ENCODE peak calls at places on chromosomes 7 and 10, in five cellular contexts. E is effector memory CD4-positive, alpha-beta T cell; I is GM23338; J is CD8-positive, alpha-beta T cell; G is GM23248. S is an unnamed sample.

GRCh38 chr7:4470246-4470645 is 211.8 kb upstream of the FOXK1 start:
- DNase-seq in I (peak; percentile 63), E (no peak), J (no peak), G (no peak), S (no peak)

GRCh38 chr7:50644586-50644985 is 79.4 kb upstream of the DDC start:
- DNase-seq in G (no peak), J (no peak), E (no peak), I (no peak), S (no peak)

GRCh38 chr7:74288034-74288881 is 949 bp upstream of the CLIP2 start:
- DNase-seq in J (no peak), G (peak; percentile 36), E (no peak), I (peak; percentile 43), S (no peak)

GRCh38 chr7:101164071-101164840 is 1.1 kb downstream of the VGF start:
- DNase-seq in J (no peak), I (peak; percentile 83), G (peak; percentile 86), E (no peak), S (no peak)

GRCh38 chr10:3783313-3783689 is 1.7 kb downstream of the KLF6 start:
- DNase-seq in I (peak; percentile 69), E (peak; percentile 57), J (no peak), G (peak; percentile 84), S (no peak)

GRCh38 chr10:45420453-45421192 is 46.6 kb downstream of the ALOX5 start:
- DNase-seq in E (peak; percentile 22), G (peak; percentile 32), I (no peak), J (peak; percentile 42), S (peak; percentile 77)

GRCh38 chr10:20485554-20485953 is 411.6 kb downstream of the NEBL start:
- DNase-seq in J (no peak), I (no peak), G (no peak), E (no peak), S (no peak)

GRCh38 chr10:98323221-98324164 is 55.5 kb upstream of the LOXL4 start:
- DNase-seq in I (no peak), G (peak; percentile 98), J (no peak), E (no peak), S (no peak)

GRCh38 chr10:53930648-53931047 is 870.4 kb downstream of the PCDH15 start:
- DNase-seq in J (no peak), G (no peak), E (no peak), I (no peak), S (no peak)

GRCh38 chr7:108114117-108114841 is 15.9 kb downstream of the LAMB4 start:
- DNase-seq in G (no peak), E (no peak), I (peak; percentile 81), J (no peak), S (no peak)

GRCh38 chr7:94056796-94057207 is 52.6 kb upstream of the BET1 start:
- DNase-seq in G (peak; percentile 90), E (no peak), J (no peak), I (peak; percentile 13), S (no peak)

GRCh38 chr7:11335951-11336350 is 362.3 kb downstream of the PHF14 start:
- DNase-seq in G (no peak), E (no peak), I (no peak), J (no peak), S (no peak)

GRCh38 chr7:117230276-117231046 is 92.4 kb downstream of the WNT2 start:
- DNase-seq in E (no peak), J (no peak), G (peak; percentile 74), I (no peak), S (no peak)

GRCh38 chr7:55133630-55134392 is 115.0 kb downstream of the EGFR start:
- DNase-seq in G (peak; percentile 99), E (no peak), J (no peak), I (no peak), S (no peak)

GRCh38 chr7:151951672-151952338 is 4.4 kb upstream of the GALNTL5 start:
- DNase-seq in I (no peak), G (no peak), J (no peak), E (no peak), S (no peak)

GRCh38 chr7:140403878-140404564 is at the start of gene RAB19:
- DNase-seq in I (peak; percentile 92), G (no peak), J (peak; percentile 41), E (peak; percentile 31), S (no peak)

GRCh38 chr10:116889066-116889465 is 39.8 kb downstream of the ENO4 start:
- DNase-seq in J (no peak), E (no peak), G (no peak), I (no peak), S (no peak)

GRCh38 chr7:140261522-140261921 is 84.7 kb upstream of the KDM7A start:
- DNase-seq in E (no peak), I (no peak), G (no peak), J (no peak), S (no peak)

GRCh38 chr10:13816195-13816926 is 229.6 kb downstream of the PRPF18 start:
- DNase-seq in J (no peak), I (no peak), E (no peak), G (peak; percentile 10), S (no peak)

GRCh38 chr10:14345262-14345661 is 14.5 kb upstream of the FRMD4A start:
- DNase-seq in G (no peak), E (no peak), J (no peak), I (no peak), S (no peak)

GRCh38 chr7:26620352-26620751 is 244.0 kb downstream of the SKAP2 start:
- DNase-seq in G (no peak), I (peak; percentile 81), J (no peak), E (no peak), S (no peak)

DNA sequence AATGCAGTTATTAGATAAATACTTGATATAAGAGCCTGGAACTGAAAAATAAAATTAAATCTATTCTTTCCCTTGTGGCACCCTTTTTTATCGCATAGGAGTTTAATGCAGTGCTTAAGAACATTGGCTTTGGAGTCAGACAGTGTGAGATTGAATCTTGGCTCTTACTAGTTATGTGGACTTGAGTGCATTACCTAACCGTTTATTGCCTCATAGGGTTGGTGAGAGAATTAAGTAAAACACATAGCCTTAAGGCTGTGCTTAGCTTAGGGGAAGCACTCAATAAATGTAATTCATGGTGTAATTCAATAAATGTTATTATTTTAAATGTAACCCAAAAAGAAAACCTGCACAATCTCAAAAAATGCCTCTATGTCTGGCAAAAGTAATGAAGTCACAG is 2.6 kb downstream of the STK17A start:
- DNase-seq in G (peak; percentile 83), J (no peak), I (no peak), E (no peak), S (no peak)
- H3K4me3 ChIP-seq in G (peak overlapping the region; percentile 98), J (peak overlapping the region; percentile 87), I (no peak overlapping the region), E (peak overlapping the region; percentile 91), S (peak overlapping the region; percentile 100)

GRCh38 chr10:132540456-132540855 is 2.9 kb downstream of the INPP5A start:
- DNase-seq in J (no peak), I (peak; percentile 38), G (peak; percentile 62), E (no peak), S (no peak)
- H3K4me3 ChIP-seq in J (peak overlapping the region; percentile 77), I (no peak overlapping the region), G (peak overlapping the region; percentile 81), E (no peak overlapping the region), S (no peak overlapping the region)

DNA sequence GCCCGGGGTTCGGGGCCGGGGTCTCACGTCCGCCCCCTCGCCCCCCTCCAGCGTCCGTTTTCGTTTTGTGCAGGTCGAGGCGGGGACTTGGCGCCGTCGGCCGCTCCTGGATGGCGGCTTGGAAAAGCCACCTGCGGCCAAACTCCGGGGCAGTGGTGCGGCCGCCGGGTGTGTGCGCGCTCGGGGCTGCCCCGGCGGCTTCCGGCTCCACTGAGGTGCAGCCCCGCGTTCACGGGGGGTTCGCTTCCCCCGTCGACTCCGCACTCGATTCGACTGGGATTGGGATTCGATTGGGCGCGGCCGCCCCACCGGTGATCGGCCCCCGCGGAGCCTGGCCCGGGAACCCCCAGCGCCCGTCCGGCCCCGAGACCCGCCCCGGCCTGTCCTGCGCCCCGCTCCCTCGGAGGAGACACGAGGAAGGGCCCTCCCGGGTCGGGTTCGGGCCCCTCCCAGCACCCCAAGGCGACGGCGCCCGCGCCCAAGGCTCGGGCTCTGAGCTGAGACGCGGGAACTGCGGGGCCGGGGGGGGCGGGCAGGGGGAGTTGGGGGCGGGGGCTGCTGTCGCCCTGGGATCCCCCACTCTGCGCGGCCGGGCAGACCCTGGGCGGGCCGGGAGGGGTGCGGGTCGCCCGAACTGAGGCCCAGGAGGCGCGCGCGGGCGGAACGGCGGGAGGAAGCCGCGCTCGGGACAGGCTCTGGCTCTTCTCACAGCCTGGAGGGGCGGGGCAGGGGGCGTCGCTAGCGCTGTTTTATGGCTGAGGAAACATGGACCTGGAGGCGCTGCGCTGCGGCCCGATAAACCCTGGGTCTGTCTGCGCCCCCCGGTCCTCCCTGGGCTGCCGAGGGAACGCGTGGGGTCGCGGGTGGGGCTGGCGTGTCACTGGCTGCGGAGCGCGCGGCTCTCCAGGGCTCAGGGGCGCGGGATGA is 1.6 kb upstream of the NKX6-2 start:
- DNase-seq in G (no peak), I (peak; percentile 83), J (no peak), E (no peak), S (no peak)
- H3K4me3 ChIP-seq in G (no peak overlapping the region), I (peak overlapping the region; percentile 58), J (no peak overlapping the region), E (no peak overlapping the region), S (no peak overlapping the region)

GRCh38 chr7:21942955-21943354 is 2.7 kb downstream of the CDCA7L start:
- DNase-seq in I (no peak), E (no peak), J (no peak), G (peak; percentile 23), S (no peak)
- H3K4me3 ChIP-seq in I (peak overlapping the region; percentile 71), E (no peak overlapping the region), J (no peak overlapping the region), G (no peak overlapping the region), S (no peak overlapping the region)

DNA sequence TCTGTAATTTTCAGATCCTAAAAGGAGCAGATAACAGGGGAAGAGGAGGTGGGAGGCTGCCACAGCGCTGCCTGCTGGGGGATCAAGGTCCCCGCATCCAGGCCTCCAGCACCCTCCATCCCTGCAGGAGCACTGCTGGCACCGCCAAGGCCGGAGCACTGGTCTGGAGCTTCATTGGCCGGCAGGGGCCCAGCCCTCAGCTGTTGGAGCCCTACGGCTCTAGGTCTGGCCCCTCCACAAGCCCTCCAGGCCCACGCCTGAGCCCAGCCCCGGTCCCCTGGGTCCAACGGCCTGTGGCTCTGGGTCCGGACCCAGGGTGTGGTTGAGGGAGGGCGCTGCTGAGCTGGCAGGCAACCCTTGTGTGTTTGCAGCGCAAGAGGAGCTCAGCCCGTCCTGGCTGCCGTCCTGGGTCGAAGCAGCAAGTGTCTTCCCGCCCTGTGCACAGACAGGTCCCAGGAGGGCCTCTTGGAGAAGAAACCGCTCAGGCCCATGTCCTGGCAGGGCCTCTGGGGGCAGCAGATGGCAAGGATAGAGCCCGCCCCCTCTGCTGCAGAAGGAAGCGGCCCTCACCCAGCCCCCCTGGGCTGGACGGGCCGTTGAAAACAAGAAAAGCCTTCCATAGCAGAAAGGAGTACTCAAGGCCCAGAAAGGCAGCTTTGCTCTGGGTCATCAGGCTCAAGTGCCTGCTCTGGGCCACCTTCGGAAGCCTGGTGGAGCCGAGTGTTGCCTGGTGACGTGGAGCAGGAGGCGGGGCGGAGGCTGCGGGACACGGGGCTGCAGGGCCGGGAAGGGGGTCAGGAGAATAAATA is 54.3 kb upstream of the TNRC18 start:
- DNase-seq in I (peak; percentile 82), J (no peak), G (peak; percentile 55), E (no peak), S (no peak)
- H3K4me3 ChIP-seq in I (peak overlapping the region; percentile 34), J (no peak overlapping the region), G (no peak overlapping the region), E (no peak overlapping the region), S (peak overlapping the region; percentile 31)

GRCh38 chr10:78035933-78036583 is 2.4 kb downstream of the RPS24 start:
- DNase-seq in E (no peak), G (no peak), J (no peak), I (no peak), S (no peak)
- H3K4me3 ChIP-seq in E (no peak overlapping the region), G (peak overlapping the region; percentile 97), J (no peak overlapping the region), I (peak overlapping the region; percentile 94), S (peak overlapping the region; percentile 96)